ENCODE peak calls at places on chromosomes 16 and 17, in six cellular contexts. S is SHP77; E is fibroblast of lung; O is left ventricle myocardium inferior; F is amniotic epithelial cell; Y is stimulated activated CD8-positive, alpha-beta memory T cell treated with anti-CD3 and anti-CD28 coated beads, Interleukin-7, amount 100 ng/mL, for 1 hour. J is an unnamed sample.

GRCh38 chr16:87406495-87407088 is 14.5 kb downstream of the MAP1LC3B start:
- DNase-seq in Y (no peak), F (no peak), S (no peak), O (peak), E (no peak), J (no peak)

GRCh38 chr16:54034684-54035083 is 251.9 kb downstream of the IRX3 start:
- DNase-seq in Y (no peak), F (no peak), O (no peak), E (no peak), S (no peak), J (peak)

GRCh38 chr17:63139356-63139755 is 173.3 kb downstream of the TANC2 start:
- DNase-seq in S (no peak), O (no peak), Y (no peak), F (no peak), E (no peak), J (no peak)

GRCh38 chr17:29671661-29672060 is 48.9 kb upstream of the CORO6 start:
- DNase-seq in S (no peak), F (peak), E (no peak), Y (no peak), O (no peak), J (no peak)

GRCh38 chr16:68283840-68284595 is 19.7 kb downstream of the SLC7A6 start:
- DNase-seq in O (peak), Y (no peak), F (no peak), E (no peak), S (no peak), J (peak)

GRCh38 chr17:45293413-45294211 is 23.2 kb downstream of the MAP3K14 start:
- DNase-seq in F (peak), E (peak), O (peak), Y (no peak), S (peak), J (peak)

GRCh38 chr17:77602062-77602746 is 356.3 kb upstream of the TNRC6C start:
- DNase-seq in Y (no peak), E (peak), O (peak), S (no peak), F (peak), J (no peak)

GRCh38 chr16:24539850-24540484 is 601 bp downstream of the RBBP6 start:
- DNase-seq in O (peak), S (no peak), E (peak), Y (no peak), F (peak), J (peak)

GRCh38 chr17:47222032-47222431 is 12.9 kb downstream of the MYL4 start:
- DNase-seq in Y (no peak), F (no peak), S (no peak), E (no peak), O (no peak), J (no peak)

GRCh38 chr17:48644159-48644558 is 18.0 kb upstream of the HOXB9 start:
- DNase-seq in O (no peak), S (no peak), E (no peak), Y (no peak), F (no peak), J (no peak)

GRCh38 chr17:71145486-71145885 is 975.3 kb upstream of the SOX9 start:
- DNase-seq in E (peak), F (peak), S (no peak), O (no peak), Y (no peak), J (no peak)

GRCh38 chr17:19250421-19251141 is 13.4 kb downstream of the EPN2 start:
- DNase-seq in O (peak), E (no peak), F (no peak), Y (no peak), S (no peak), J (no peak)

GRCh38 chr16:12096162-12096781 is 119.7 kb downstream of the SNX29 start:
- DNase-seq in Y (no peak), O (no peak), F (peak), E (peak), S (no peak), J (no peak)

GRCh38 chr16:30893082-30893743 is 664 bp downstream of the BCL7C start:
- DNase-seq in E (no peak), F (no peak), O (no peak), S (no peak), Y (no peak), J (no peak)

GRCh38 chr16:57801098-57801855 is 1.0 kb downstream of the KIFC3 start:
- DNase-seq in F (peak), E (peak), Y (no peak), S (no peak), O (no peak), J (no peak)

GRCh38 chr16:12463961-12464360 is 339.7 kb downstream of the CPPED1 start:
- DNase-seq in F (no peak), Y (no peak), S (no peak), E (no peak), O (no peak), J (no peak)

GRCh38 chr17:10198509-10199249 is at the start of gene GAS7:
- DNase-seq in F (no peak), E (peak), S (no peak), Y (peak), O (peak), J (peak)

GRCh38 chr16:58264961-58265479 is 29.8 kb downstream of the PRSS54 start:
- DNase-seq in F (peak), Y (no peak), E (peak), S (no peak), O (no peak), J (peak)

GRCh38 chr17:81057079-81057730 is 22.3 kb downstream of the BAIAP2 start:
- DNase-seq in Y (no peak), O (peak), F (peak), S (no peak), E (no peak), J (peak)

GRCh38 chr16:20674684-20675487 is 22.6 kb downstream of the ACSM1 start:
- DNase-seq in F (no peak), S (no peak), Y (no peak), O (no peak), E (no peak), J (peak)

J was measured in MV-4-11.